ENCODE peak calls at places on chromosomes 1 and 21, in eight cellular contexts. One of them, this sample, is unnamed.

GRCh38 chr1:206766251-206766856 is 4.2 kb upstream of the IL19 start:
- DNase-seq in substantia nigra: no peak
- DNase-seq in activated CD4-positive, alpha-beta T cell treated with anti-CD3 and anti-CD28 coated beads, Interleukin-2, amount 10 ng/mL, durations not matched to agents 7 days and 5 days: peak
- DNase-seq in stimulated activated CD4-positive, alpha-beta T cell treated with anti-CD3 and anti-CD28 coated beads, Interleukin-12 subunit alpha, Interleukin-12 subunit beta, amount 100 ng/mL, for 4 hours: peak
- DNase-seq in IMR-90: peak
- DNase-seq in activated CD4-positive, alpha-beta memory T cell treated with anti-CD3 and anti-CD28 coated beads for 36 hours: peak
- DNase-seq in omental fat pad: no peak
- DNase-seq in stimulated activated CD8-positive, alpha-beta memory T cell treated with anti-CD3 and anti-CD28 coated beads, Interleukin-15, amount 100 ng/mL, for 4 hours: peak
- DNase-seq in this sample: peak

GRCh38 chr1:4972761-4973320 is 318.4 kb downstream of the AJAP1 start:
- DNase-seq in substantia nigra: no peak
- DNase-seq in activated CD4-positive, alpha-beta T cell treated with anti-CD3 and anti-CD28 coated beads, Interleukin-2, amount 10 ng/mL, durations not matched to agents 7 days and 5 days: no peak
- DNase-seq in stimulated activated CD4-positive, alpha-beta T cell treated with anti-CD3 and anti-CD28 coated beads, Interleukin-12 subunit alpha, Interleukin-12 subunit beta, amount 100 ng/mL, for 4 hours: no peak
- DNase-seq in IMR-90: no peak
- DNase-seq in activated CD4-positive, alpha-beta memory T cell treated with anti-CD3 and anti-CD28 coated beads for 36 hours: no peak
- DNase-seq in omental fat pad: no peak
- DNase-seq in stimulated activated CD8-positive, alpha-beta memory T cell treated with anti-CD3 and anti-CD28 coated beads, Interleukin-15, amount 100 ng/mL, for 4 hours: no peak
- DNase-seq in this sample: no peak

GRCh38 chr1:170402451-170403311 is 129.3 kb upstream of the GORAB start:
- DNase-seq in substantia nigra: no peak
- DNase-seq in activated CD4-positive, alpha-beta T cell treated with anti-CD3 and anti-CD28 coated beads, Interleukin-2, amount 10 ng/mL, durations not matched to agents 7 days and 5 days: no peak
- DNase-seq in stimulated activated CD4-positive, alpha-beta T cell treated with anti-CD3 and anti-CD28 coated beads, Interleukin-12 subunit alpha, Interleukin-12 subunit beta, amount 100 ng/mL, for 4 hours: no peak
- DNase-seq in IMR-90: no peak
- DNase-seq in activated CD4-positive, alpha-beta memory T cell treated with anti-CD3 and anti-CD28 coated beads for 36 hours: no peak
- DNase-seq in omental fat pad: no peak
- DNase-seq in stimulated activated CD8-positive, alpha-beta memory T cell treated with anti-CD3 and anti-CD28 coated beads, Interleukin-15, amount 100 ng/mL, for 4 hours: no peak
- DNase-seq in this sample: no peak

GRCh38 chr1:84888753-84889152 is 4.3 kb downstream of the LPAR3 start:
- DNase-seq in substantia nigra: no peak
- DNase-seq in activated CD4-positive, alpha-beta T cell treated with anti-CD3 and anti-CD28 coated beads, Interleukin-2, amount 10 ng/mL, durations not matched to agents 7 days and 5 days: peak
- DNase-seq in stimulated activated CD4-positive, alpha-beta T cell treated with anti-CD3 and anti-CD28 coated beads, Interleukin-12 subunit alpha, Interleukin-12 subunit beta, amount 100 ng/mL, for 4 hours: no peak
- DNase-seq in IMR-90: no peak
- DNase-seq in activated CD4-positive, alpha-beta memory T cell treated with anti-CD3 and anti-CD28 coated beads for 36 hours: peak
- DNase-seq in omental fat pad: no peak
- DNase-seq in stimulated activated CD8-positive, alpha-beta memory T cell treated with anti-CD3 and anti-CD28 coated beads, Interleukin-15, amount 100 ng/mL, for 4 hours: no peak
- DNase-seq in this sample: no peak

GRCh38 chr1:17557986-17558385 is 18.5 kb downstream of the ARHGEF10L start:
- DNase-seq in substantia nigra: no peak
- DNase-seq in activated CD4-positive, alpha-beta T cell treated with anti-CD3 and anti-CD28 coated beads, Interleukin-2, amount 10 ng/mL, durations not matched to agents 7 days and 5 days: no peak
- DNase-seq in stimulated activated CD4-positive, alpha-beta T cell treated with anti-CD3 and anti-CD28 coated beads, Interleukin-12 subunit alpha, Interleukin-12 subunit beta, amount 100 ng/mL, for 4 hours: no peak
- DNase-seq in IMR-90: no peak
- DNase-seq in activated CD4-positive, alpha-beta memory T cell treated with anti-CD3 and anti-CD28 coated beads for 36 hours: no peak
- DNase-seq in omental fat pad: no peak
- DNase-seq in stimulated activated CD8-positive, alpha-beta memory T cell treated with anti-CD3 and anti-CD28 coated beads, Interleukin-15, amount 100 ng/mL, for 4 hours: no peak
- DNase-seq in this sample: no peak

GRCh38 chr1:113924473-113924872 is 4.7 kb upstream of the HIPK1 start:
- DNase-seq in substantia nigra: no peak
- DNase-seq in activated CD4-positive, alpha-beta T cell treated with anti-CD3 and anti-CD28 coated beads, Interleukin-2, amount 10 ng/mL, durations not matched to agents 7 days and 5 days: no peak
- DNase-seq in stimulated activated CD4-positive, alpha-beta T cell treated with anti-CD3 and anti-CD28 coated beads, Interleukin-12 subunit alpha, Interleukin-12 subunit beta, amount 100 ng/mL, for 4 hours: no peak
- DNase-seq in IMR-90: no peak
- DNase-seq in activated CD4-positive, alpha-beta memory T cell treated with anti-CD3 and anti-CD28 coated beads for 36 hours: no peak
- DNase-seq in omental fat pad: no peak
- DNase-seq in stimulated activated CD8-positive, alpha-beta memory T cell treated with anti-CD3 and anti-CD28 coated beads, Interleukin-15, amount 100 ng/mL, for 4 hours: no peak
- DNase-seq in this sample: no peak

GRCh38 chr1:37755290-37755689 is 9.6 kb downstream of the EPHA10 start:
- DNase-seq in substantia nigra: no peak
- DNase-seq in activated CD4-positive, alpha-beta T cell treated with anti-CD3 and anti-CD28 coated beads, Interleukin-2, amount 10 ng/mL, durations not matched to agents 7 days and 5 days: no peak
- DNase-seq in stimulated activated CD4-positive, alpha-beta T cell treated with anti-CD3 and anti-CD28 coated beads, Interleukin-12 subunit alpha, Interleukin-12 subunit beta, amount 100 ng/mL, for 4 hours: no peak
- DNase-seq in IMR-90: no peak
- DNase-seq in activated CD4-positive, alpha-beta memory T cell treated with anti-CD3 and anti-CD28 coated beads for 36 hours: peak
- DNase-seq in omental fat pad: no peak
- DNase-seq in stimulated activated CD8-positive, alpha-beta memory T cell treated with anti-CD3 and anti-CD28 coated beads, Interleukin-15, amount 100 ng/mL, for 4 hours: no peak
- DNase-seq in this sample: no peak

GRCh38 chr1:88357690-88358089 is 326.4 kb upstream of the PKN2 start:
- DNase-seq in substantia nigra: no peak
- DNase-seq in activated CD4-positive, alpha-beta T cell treated with anti-CD3 and anti-CD28 coated beads, Interleukin-2, amount 10 ng/mL, durations not matched to agents 7 days and 5 days: no peak
- DNase-seq in stimulated activated CD4-positive, alpha-beta T cell treated with anti-CD3 and anti-CD28 coated beads, Interleukin-12 subunit alpha, Interleukin-12 subunit beta, amount 100 ng/mL, for 4 hours: no peak
- DNase-seq in IMR-90: no peak
- DNase-seq in activated CD4-positive, alpha-beta memory T cell treated with anti-CD3 and anti-CD28 coated beads for 36 hours: no peak
- DNase-seq in omental fat pad: no peak
- DNase-seq in stimulated activated CD8-positive, alpha-beta memory T cell treated with anti-CD3 and anti-CD28 coated beads, Interleukin-15, amount 100 ng/mL, for 4 hours: no peak
- DNase-seq in this sample: no peak

GRCh38 chr21:27024971-27025370 is 58.1 kb upstream of the ADAMTS5 start:
- DNase-seq in substantia nigra: no peak
- DNase-seq in activated CD4-positive, alpha-beta T cell treated with anti-CD3 and anti-CD28 coated beads, Interleukin-2, amount 10 ng/mL, durations not matched to agents 7 days and 5 days: no peak
- DNase-seq in stimulated activated CD4-positive, alpha-beta T cell treated with anti-CD3 and anti-CD28 coated beads, Interleukin-12 subunit alpha, Interleukin-12 subunit beta, amount 100 ng/mL, for 4 hours: no peak
- DNase-seq in IMR-90: peak
- DNase-seq in activated CD4-positive, alpha-beta memory T cell treated with anti-CD3 and anti-CD28 coated beads for 36 hours: no peak
- DNase-seq in omental fat pad: no peak
- DNase-seq in stimulated activated CD8-positive, alpha-beta memory T cell treated with anti-CD3 and anti-CD28 coated beads, Interleukin-15, amount 100 ng/mL, for 4 hours: no peak
- DNase-seq in this sample: no peak

GRCh38 chr1:224357626-224358124 is 996 bp downstream of the CNIH4 start:
- DNase-seq in substantia nigra: no peak
- DNase-seq in activated CD4-positive, alpha-beta T cell treated with anti-CD3 and anti-CD28 coated beads, Interleukin-2, amount 10 ng/mL, durations not matched to agents 7 days and 5 days: no peak
- DNase-seq in stimulated activated CD4-positive, alpha-beta T cell treated with anti-CD3 and anti-CD28 coated beads, Interleukin-12 subunit alpha, Interleukin-12 subunit beta, amount 100 ng/mL, for 4 hours: no peak
- DNase-seq in IMR-90: peak
- DNase-seq in activated CD4-positive, alpha-beta memory T cell treated with anti-CD3 and anti-CD28 coated beads for 36 hours: no peak
- DNase-seq in omental fat pad: no peak
- DNase-seq in stimulated activated CD8-positive, alpha-beta memory T cell treated with anti-CD3 and anti-CD28 coated beads, Interleukin-15, amount 100 ng/mL, for 4 hours: no peak
- DNase-seq in this sample: no peak

GRCh38 chr1:161260346-161260745 is 1.8 kb downstream of the PCP4L1 start:
- DNase-seq in substantia nigra: no peak
- DNase-seq in activated CD4-positive, alpha-beta T cell treated with anti-CD3 and anti-CD28 coated beads, Interleukin-2, amount 10 ng/mL, durations not matched to agents 7 days and 5 days: no peak
- DNase-seq in stimulated activated CD4-positive, alpha-beta T cell treated with anti-CD3 and anti-CD28 coated beads, Interleukin-12 subunit alpha, Interleukin-12 subunit beta, amount 100 ng/mL, for 4 hours: no peak
- DNase-seq in IMR-90: no peak
- DNase-seq in activated CD4-positive, alpha-beta memory T cell treated with anti-CD3 and anti-CD28 coated beads for 36 hours: no peak
- DNase-seq in omental fat pad: no peak
- DNase-seq in stimulated activated CD8-positive, alpha-beta memory T cell treated with anti-CD3 and anti-CD28 coated beads, Interleukin-15, amount 100 ng/mL, for 4 hours: no peak
- DNase-seq in this sample: no peak

GRCh38 chr1:147840909-147841308 is 61.7 kb upstream of the GJA8 start:
- DNase-seq in substantia nigra: no peak
- DNase-seq in activated CD4-positive, alpha-beta T cell treated with anti-CD3 and anti-CD28 coated beads, Interleukin-2, amount 10 ng/mL, durations not matched to agents 7 days and 5 days: no peak
- DNase-seq in stimulated activated CD4-positive, alpha-beta T cell treated with anti-CD3 and anti-CD28 coated beads, Interleukin-12 subunit alpha, Interleukin-12 subunit beta, amount 100 ng/mL, for 4 hours: no peak
- DNase-seq in IMR-90: peak
- DNase-seq in activated CD4-positive, alpha-beta memory T cell treated with anti-CD3 and anti-CD28 coated beads for 36 hours: peak
- DNase-seq in omental fat pad: no peak
- DNase-seq in stimulated activated CD8-positive, alpha-beta memory T cell treated with anti-CD3 and anti-CD28 coated beads, Interleukin-15, amount 100 ng/mL, for 4 hours: no peak
- DNase-seq in this sample: peak

GRCh38 chr1:113041569-113042335 is 31.2 kb upstream of the LRIG2 start:
- DNase-seq in substantia nigra: no peak
- DNase-seq in activated CD4-positive, alpha-beta T cell treated with anti-CD3 and anti-CD28 coated beads, Interleukin-2, amount 10 ng/mL, durations not matched to agents 7 days and 5 days: no peak
- DNase-seq in stimulated activated CD4-positive, alpha-beta T cell treated with anti-CD3 and anti-CD28 coated beads, Interleukin-12 subunit alpha, Interleukin-12 subunit beta, amount 100 ng/mL, for 4 hours: no peak
- DNase-seq in IMR-90: no peak
- DNase-seq in activated CD4-positive, alpha-beta memory T cell treated with anti-CD3 and anti-CD28 coated beads for 36 hours: no peak
- DNase-seq in omental fat pad: no peak
- DNase-seq in stimulated activated CD8-positive, alpha-beta memory T cell treated with anti-CD3 and anti-CD28 coated beads, Interleukin-15, amount 100 ng/mL, for 4 hours: no peak
- DNase-seq in this sample: no peak

GRCh38 chr1:167627865-167628641 is 2.0 kb upstream of the RCSD1 start:
- DNase-seq in substantia nigra: no peak
- DNase-seq in activated CD4-positive, alpha-beta T cell treated with anti-CD3 and anti-CD28 coated beads, Interleukin-2, amount 10 ng/mL, durations not matched to agents 7 days and 5 days: peak
- DNase-seq in stimulated activated CD4-positive, alpha-beta T cell treated with anti-CD3 and anti-CD28 coated beads, Interleukin-12 subunit alpha, Interleukin-12 subunit beta, amount 100 ng/mL, for 4 hours: peak
- DNase-seq in IMR-90: no peak
- DNase-seq in activated CD4-positive, alpha-beta memory T cell treated with anti-CD3 and anti-CD28 coated beads for 36 hours: peak
- DNase-seq in omental fat pad: no peak
- DNase-seq in stimulated activated CD8-positive, alpha-beta memory T cell treated with anti-CD3 and anti-CD28 coated beads, Interleukin-15, amount 100 ng/mL, for 4 hours: peak
- DNase-seq in this sample: peak

GRCh38 chr1:160169553-160170399 is 18.4 kb downstream of the ATP1A4 start:
- DNase-seq in substantia nigra: no peak
- DNase-seq in activated CD4-positive, alpha-beta T cell treated with anti-CD3 and anti-CD28 coated beads, Interleukin-2, amount 10 ng/mL, durations not matched to agents 7 days and 5 days: no peak
- DNase-seq in stimulated activated CD4-positive, alpha-beta T cell treated with anti-CD3 and anti-CD28 coated beads, Interleukin-12 subunit alpha, Interleukin-12 subunit beta, amount 100 ng/mL, for 4 hours: no peak
- DNase-seq in IMR-90: no peak
- DNase-seq in activated CD4-positive, alpha-beta memory T cell treated with anti-CD3 and anti-CD28 coated beads for 36 hours: peak
- DNase-seq in omental fat pad: no peak
- DNase-seq in stimulated activated CD8-positive, alpha-beta memory T cell treated with anti-CD3 and anti-CD28 coated beads, Interleukin-15, amount 100 ng/mL, for 4 hours: no peak
- DNase-seq in this sample: no peak

GRCh38 chr1:20729155-20729931 is 3.2 kb downstream of the SH2D5 start:
- DNase-seq in substantia nigra: no peak
- DNase-seq in activated CD4-positive, alpha-beta T cell treated with anti-CD3 and anti-CD28 coated beads, Interleukin-2, amount 10 ng/mL, durations not matched to agents 7 days and 5 days: peak
- DNase-seq in stimulated activated CD4-positive, alpha-beta T cell treated with anti-CD3 and anti-CD28 coated beads, Interleukin-12 subunit alpha, Interleukin-12 subunit beta, amount 100 ng/mL, for 4 hours: no peak
- DNase-seq in IMR-90: no peak
- DNase-seq in activated CD4-positive, alpha-beta memory T cell treated with anti-CD3 and anti-CD28 coated beads for 36 hours: peak
- DNase-seq in omental fat pad: no peak
- DNase-seq in stimulated activated CD8-positive, alpha-beta memory T cell treated with anti-CD3 and anti-CD28 coated beads, Interleukin-15, amount 100 ng/mL, for 4 hours: no peak
- DNase-seq in this sample: no peak

GRCh38 chr1:225987491-225988316 is 11.4 kb downstream of the SDE2 start:
- DNase-seq in substantia nigra: no peak
- DNase-seq in activated CD4-positive, alpha-beta T cell treated with anti-CD3 and anti-CD28 coated beads, Interleukin-2, amount 10 ng/mL, durations not matched to agents 7 days and 5 days: peak
- DNase-seq in stimulated activated CD4-positive, alpha-beta T cell treated with anti-CD3 and anti-CD28 coated beads, Interleukin-12 subunit alpha, Interleukin-12 subunit beta, amount 100 ng/mL, for 4 hours: no peak
- DNase-seq in IMR-90: peak
- DNase-seq in activated CD4-positive, alpha-beta memory T cell treated with anti-CD3 and anti-CD28 coated beads for 36 hours: no peak
- DNase-seq in omental fat pad: no peak
- DNase-seq in stimulated activated CD8-positive, alpha-beta memory T cell treated with anti-CD3 and anti-CD28 coated beads, Interleukin-15, amount 100 ng/mL, for 4 hours: no peak
- DNase-seq in this sample: no peak

GRCh38 chr1:154975409-154976205 is 1.1 kb downstream of the CKS1B start:
- DNase-seq in substantia nigra: no peak
- DNase-seq in activated CD4-positive, alpha-beta T cell treated with anti-CD3 and anti-CD28 coated beads, Interleukin-2, amount 10 ng/mL, durations not matched to agents 7 days and 5 days: peak
- DNase-seq in stimulated activated CD4-positive, alpha-beta T cell treated with anti-CD3 and anti-CD28 coated beads, Interleukin-12 subunit alpha, Interleukin-12 subunit beta, amount 100 ng/mL, for 4 hours: peak
- DNase-seq in IMR-90: peak
- DNase-seq in activated CD4-positive, alpha-beta memory T cell treated with anti-CD3 and anti-CD28 coated beads for 36 hours: peak
- DNase-seq in omental fat pad: peak
- DNase-seq in stimulated activated CD8-positive, alpha-beta memory T cell treated with anti-CD3 and anti-CD28 coated beads, Interleukin-15, amount 100 ng/mL, for 4 hours: peak
- DNase-seq in this sample: peak

GRCh38 chr1:210321552-210321951 is 7.2 kb upstream of the HHAT start:
- DNase-seq in substantia nigra: no peak
- DNase-seq in activated CD4-positive, alpha-beta T cell treated with anti-CD3 and anti-CD28 coated beads, Interleukin-2, amount 10 ng/mL, durations not matched to agents 7 days and 5 days: no peak
- DNase-seq in stimulated activated CD4-positive, alpha-beta T cell treated with anti-CD3 and anti-CD28 coated beads, Interleukin-12 subunit alpha, Interleukin-12 subunit beta, amount 100 ng/mL, for 4 hours: no peak
- DNase-seq in IMR-90: no peak
- DNase-seq in activated CD4-positive, alpha-beta memory T cell treated with anti-CD3 and anti-CD28 coated beads for 36 hours: no peak
- DNase-seq in omental fat pad: no peak
- DNase-seq in stimulated activated CD8-positive, alpha-beta memory T cell treated with anti-CD3 and anti-CD28 coated beads, Interleukin-15, amount 100 ng/mL, for 4 hours: no peak
- DNase-seq in this sample: no peak

GRCh38 chr1:63611231-63611630 is 18.0 kb downstream of the PGM1 start:
- DNase-seq in substantia nigra: no peak
- DNase-seq in activated CD4-positive, alpha-beta T cell treated with anti-CD3 and anti-CD28 coated beads, Interleukin-2, amount 10 ng/mL, durations not matched to agents 7 days and 5 days: no peak
- DNase-seq in stimulated activated CD4-positive, alpha-beta T cell treated with anti-CD3 and anti-CD28 coated beads, Interleukin-12 subunit alpha, Interleukin-12 subunit beta, amount 100 ng/mL, for 4 hours: no peak
- DNase-seq in IMR-90: peak
- DNase-seq in activated CD4-positive, alpha-beta memory T cell treated with anti-CD3 and anti-CD28 coated beads for 36 hours: no peak
- DNase-seq in omental fat pad: no peak
- DNase-seq in stimulated activated CD8-positive, alpha-beta memory T cell treated with anti-CD3 and anti-CD28 coated beads, Interleukin-15, amount 100 ng/mL, for 4 hours: no peak
- DNase-seq in this sample: no peak

GRCh38 chr1:152926091-152926490 is 17.7 kb downstream of the IVL start:
- DNase-seq in substantia nigra: no peak
- DNase-seq in activated CD4-positive, alpha-beta T cell treated with anti-CD3 and anti-CD28 coated beads, Interleukin-2, amount 10 ng/mL, durations not matched to agents 7 days and 5 days: no peak
- DNase-seq in stimulated activated CD4-positive, alpha-beta T cell treated with anti-CD3 and anti-CD28 coated beads, Interleukin-12 subunit alpha, Interleukin-12 subunit beta, amount 100 ng/mL, for 4 hours: no peak
- DNase-seq in IMR-90: peak
- DNase-seq in activated CD4-positive, alpha-beta memory T cell treated with anti-CD3 and anti-CD28 coated beads for 36 hours: no peak
- DNase-seq in omental fat pad: no peak
- DNase-seq in stimulated activated CD8-positive, alpha-beta memory T cell treated with anti-CD3 and anti-CD28 coated beads, Interleukin-15, amount 100 ng/mL, for 4 hours: no peak
- DNase-seq in this sample: peak

This sample was measured in Caco-2.